ENCODE peak calls at places on chromosomes 1 and 21, in four cellular contexts. One of them, this sample, is unnamed.

GRCh38 chr1:158101944-158102343 is 78.8 kb upstream of the CD1D start:
- DNase-seq in NB4: no peak
- DNase-seq in fibroblast of the aortic adventitia: peak; percentile 42
- DNase-seq in NCI-H345: no peak
- DNase-seq in this sample: no peak

GRCh38 chr1:183655562-183656075 is 2.5 kb upstream of the APOBEC4 start:
- DNase-seq in NCI-H345: peak; percentile 67
- DNase-seq in fibroblast of the aortic adventitia: peak; percentile 93
- DNase-seq in NB4: peak; percentile 72
- DNase-seq in this sample: peak; percentile 95

GRCh38 chr1:220786337-220787068 is at the start of gene MTARC1:
- DNase-seq in fibroblast of the aortic adventitia: peak; percentile 11
- DNase-seq in NCI-H345: peak; percentile 66
- DNase-seq in NB4: peak; percentile 84
- DNase-seq in this sample: peak; percentile 93

GRCh38 chr1:100463809-100464424 is 74.0 kb upstream of the GPR88 start:
- DNase-seq in NCI-H345: no peak
- DNase-seq in fibroblast of the aortic adventitia: peak; percentile 72
- DNase-seq in NB4: peak; percentile 87
- DNase-seq in this sample: no peak

GRCh38 chr1:35726814-35727433 is 8.2 kb upstream of the C1orf216 start:
- DNase-seq in fibroblast of the aortic adventitia: peak; percentile 75
- DNase-seq in NB4: peak; percentile 68
- DNase-seq in NCI-H345: peak; percentile 42
- DNase-seq in this sample: peak; percentile 76

GRCh38 chr1:211830055-211830329 is 571 bp downstream of the LPGAT1 start:
- DNase-seq in fibroblast of the aortic adventitia: no peak
- DNase-seq in NB4: peak; percentile 65
- DNase-seq in NCI-H345: peak; percentile 23
- DNase-seq in this sample: no peak

GRCh38 chr1:222329493-222330045 is 218.3 kb downstream of the HHIPL2 start:
- DNase-seq in NCI-H345: no peak
- DNase-seq in fibroblast of the aortic adventitia: no peak
- DNase-seq in NB4: no peak
- DNase-seq in this sample: peak; percentile 4

GRCh38 chr1:209884665-209885117 is 53.3 kb upstream of the SYT14 start:
- DNase-seq in NB4: peak; percentile 70
- DNase-seq in fibroblast of the aortic adventitia: peak; percentile 99
- DNase-seq in NCI-H345: no peak
- DNase-seq in this sample: peak; percentile 23

GRCh38 chr21:44571844-44572782 is 1.4 kb upstream of the KRTAP10-4 start:
- DNase-seq in NB4: no peak
- DNase-seq in fibroblast of the aortic adventitia: no peak
- DNase-seq in NCI-H345: no peak
- DNase-seq in this sample: no peak

GRCh38 chr1:204544321-204544720 is 28.1 kb downstream of the MDM4 start:
- DNase-seq in NCI-H345: no peak
- DNase-seq in fibroblast of the aortic adventitia: peak; percentile 67
- DNase-seq in NB4: peak; percentile 57
- DNase-seq in this sample: no peak

GRCh38 chr1:201686709-201687455 is 142.1 kb upstream of the IPO9 start:
- DNase-seq in NB4: peak; percentile 46
- DNase-seq in NCI-H345: peak; percentile 48
- DNase-seq in fibroblast of the aortic adventitia: no peak
- DNase-seq in this sample: peak; percentile 91

GRCh38 chr21:25925936-25926335 is 191.2 kb downstream of the GABPA start:
- DNase-seq in fibroblast of the aortic adventitia: peak; percentile 70
- DNase-seq in NB4: no peak
- DNase-seq in NCI-H345: no peak
- DNase-seq in this sample: no peak

GRCh38 chr1:211537253-211537652 is 41.7 kb downstream of the SLC30A1 start:
- DNase-seq in fibroblast of the aortic adventitia: peak; percentile 31
- DNase-seq in NB4: no peak
- DNase-seq in NCI-H345: no peak
- DNase-seq in this sample: no peak

GRCh38 chr1:207024202-207025143 is 8.1 kb downstream of the C1orf116 start:
- DNase-seq in NCI-H345: no peak
- DNase-seq in NB4: peak; percentile 85
- DNase-seq in fibroblast of the aortic adventitia: peak; percentile 34
- DNase-seq in this sample: no peak

GRCh38 chr1:115069626-115070308 is 19.5 kb downstream of the TSPAN2 start:
- DNase-seq in NCI-H345: no peak
- DNase-seq in NB4: no peak
- DNase-seq in fibroblast of the aortic adventitia: peak; percentile 60
- DNase-seq in this sample: no peak

GRCh38 chr1:98405581-98406059 is 255.9 kb upstream of the SNX7 start:
- DNase-seq in NCI-H345: no peak
- DNase-seq in fibroblast of the aortic adventitia: no peak
- DNase-seq in NB4: no peak
- DNase-seq in this sample: no peak

GRCh38 chr1:225424562-225425210 is 3.2 kb downstream of the LBR start:
- DNase-seq in fibroblast of the aortic adventitia: peak; percentile 41
- DNase-seq in NB4: no peak
- DNase-seq in NCI-H345: no peak
- DNase-seq in this sample: no peak

GRCh38 chr1:78472851-78473496 is 17.8 kb upstream of the PTGFR start:
- DNase-seq in NCI-H345: no peak
- DNase-seq in NB4: no peak
- DNase-seq in fibroblast of the aortic adventitia: no peak
- DNase-seq in this sample: no peak

GRCh38 chr1:62809788-62810187 is 25.9 kb downstream of the ATG4C start:
- DNase-seq in fibroblast of the aortic adventitia: no peak
- DNase-seq in NB4: no peak
- DNase-seq in NCI-H345: no peak
- DNase-seq in this sample: no peak

GRCh38 chr1:235783148-235783776 is 83.4 kb downstream of the LYST start:
- DNase-seq in NB4: peak; percentile 41
- DNase-seq in NCI-H345: peak; percentile 52
- DNase-seq in fibroblast of the aortic adventitia: peak; percentile 74
- DNase-seq in this sample: peak; percentile 69

GRCh38 chr1:18396247-18396646 is 84.5 kb upstream of the KLHDC7A start:
- DNase-seq in NCI-H345: no peak
- DNase-seq in fibroblast of the aortic adventitia: no peak
- DNase-seq in NB4: no peak
- DNase-seq in this sample: no peak

GRCh38 chr1:155192346-155193274 is 15.1 kb downstream of the THBS3 start:
- DNase-seq in NB4: peak; percentile 50
- DNase-seq in NCI-H345: peak; percentile 90
- DNase-seq in fibroblast of the aortic adventitia: no peak
- DNase-seq in this sample: peak; percentile 90

GRCh38 chr1:109667452-109668122 is at the start of gene GSTM2:
- DNase-seq in NCI-H345: peak; percentile 45
- DNase-seq in NB4: peak; percentile 91
- DNase-seq in fibroblast of the aortic adventitia: peak; percentile 77
- DNase-seq in this sample: no peak

GRCh38 chr1:222167111-222167510 is 380.8 kb downstream of the HHIPL2 start:
- DNase-seq in fibroblast of the aortic adventitia: peak; percentile 72
- DNase-seq in NCI-H345: no peak
- DNase-seq in NB4: peak; percentile 41
- DNase-seq in this sample: peak; percentile 0

GRCh38 chr21:44931137-44931500 is 8.7 kb upstream of the SLX9 start:
- DNase-seq in NCI-H345: peak; percentile 40
- DNase-seq in NB4: peak; percentile 95
- DNase-seq in fibroblast of the aortic adventitia: peak; percentile 64
- DNase-seq in this sample: peak; percentile 46

GRCh38 chr1:211192227-211192626 is 58.3 kb upstream of the KCNH1 start:
- DNase-seq in NCI-H345: no peak
- DNase-seq in NB4: no peak
- DNase-seq in fibroblast of the aortic adventitia: no peak
- DNase-seq in this sample: no peak

GRCh38 chr1:116580446-116581322 is 9.9 kb upstream of the CD58 start:
- DNase-seq in fibroblast of the aortic adventitia: no peak
- DNase-seq in NCI-H345: no peak
- DNase-seq in NB4: no peak
- DNase-seq in this sample: no peak

GRCh38 chr1:227948493-227949260 is 945 bp upstream of the WNT9A start:
- DNase-seq in NB4: no peak
- DNase-seq in fibroblast of the aortic adventitia: no peak
- DNase-seq in NCI-H345: peak; percentile 34
- DNase-seq in this sample: no peak